ENCODE peak calls at places on chromosomes 12 and 14, in seven cellular contexts. One of them, this sample, is unnamed.

GRCh38 chr12:56668197-56668457 is 20.0 kb downstream of the PTGES3 start:
- DNase-seq in MG63: no peak
- DNase-seq in GM23248: no peak
- DNase-seq in GM23338: no peak
- DNase-seq in heart left ventricle: no peak
- DNase-seq in neural progenitor cell: no peak
- DNase-seq in transverse colon: no peak
- DNase-seq in this sample: no peak

GRCh38 chr12:59603735-59604134 is 7.9 kb downstream of the SLC16A7 start:
- DNase-seq in MG63: no peak
- DNase-seq in GM23248: no peak
- DNase-seq in GM23338: no peak
- DNase-seq in heart left ventricle: no peak
- DNase-seq in neural progenitor cell: no peak
- DNase-seq in transverse colon: no peak
- DNase-seq in this sample: no peak

GRCh38 chr12:102811125-102811737 is 105.8 kb downstream of the PAH start:
- DNase-seq in MG63: no peak
- DNase-seq in GM23248: peak; percentile 23
- DNase-seq in GM23338: peak; percentile 82
- DNase-seq in heart left ventricle: no peak
- DNase-seq in neural progenitor cell: peak; percentile 70
- DNase-seq in transverse colon: no peak
- DNase-seq in this sample: no peak

GRCh38 chr14:66650491-66650911 is 142.6 kb downstream of the GPHN start:
- DNase-seq in MG63: no peak
- DNase-seq in GM23248: no peak
- DNase-seq in GM23338: no peak
- DNase-seq in heart left ventricle: no peak
- DNase-seq in neural progenitor cell: no peak
- DNase-seq in transverse colon: no peak
- DNase-seq in this sample: no peak

GRCh38 chr12:11896530-11896929 is 174.2 kb upstream of the BCL2L14 start:
- DNase-seq in MG63: no peak
- DNase-seq in GM23248: no peak
- DNase-seq in GM23338: no peak
- DNase-seq in heart left ventricle: no peak
- DNase-seq in neural progenitor cell: no peak
- DNase-seq in transverse colon: no peak
- DNase-seq in this sample: no peak

GRCh38 chr12:26255893-26256645 is 60.7 kb downstream of the SSPN start:
- DNase-seq in MG63: no peak
- DNase-seq in GM23248: no peak
- DNase-seq in GM23338: no peak
- DNase-seq in heart left ventricle: no peak
- DNase-seq in neural progenitor cell: no peak
- DNase-seq in transverse colon: no peak
- DNase-seq in this sample: no peak

GRCh38 chr12:27861428-27862167 is 81.6 kb upstream of the MANSC4 start:
- DNase-seq in MG63: no peak
- DNase-seq in GM23248: no peak
- DNase-seq in GM23338: no peak
- DNase-seq in heart left ventricle: no peak
- DNase-seq in neural progenitor cell: no peak
- DNase-seq in transverse colon: peak; percentile 57
- DNase-seq in this sample: no peak

GRCh38 chr14:87615822-87616679 is 376.9 kb downstream of the GALC start:
- DNase-seq in MG63: peak; percentile 5
- DNase-seq in GM23248: peak; percentile 52
- DNase-seq in GM23338: peak; percentile 86
- DNase-seq in heart left ventricle: no peak
- DNase-seq in neural progenitor cell: peak; percentile 80
- DNase-seq in transverse colon: peak; percentile 8
- DNase-seq in this sample: no peak

GRCh38 chr12:121737421-121737820 is 24.9 kb downstream of the TMEM120B start:
- DNase-seq in MG63: no peak
- DNase-seq in GM23248: no peak
- DNase-seq in GM23338: no peak
- DNase-seq in heart left ventricle: no peak
- DNase-seq in neural progenitor cell: no peak
- DNase-seq in transverse colon: no peak
- DNase-seq in this sample: no peak

GRCh38 chr12:121628037-121628436 is 1.7 kb downstream of the ORAI1 start:
- DNase-seq in MG63: peak; percentile 22
- DNase-seq in GM23248: no peak
- DNase-seq in GM23338: no peak
- DNase-seq in heart left ventricle: no peak
- DNase-seq in neural progenitor cell: no peak
- DNase-seq in transverse colon: peak; percentile 55
- DNase-seq in this sample: no peak

GRCh38 chr12:1115471-1116242 is 124.6 kb downstream of the ERC1 start:
- DNase-seq in MG63: peak; percentile 11
- DNase-seq in GM23248: peak; percentile 79
- DNase-seq in GM23338: no peak
- DNase-seq in heart left ventricle: no peak
- DNase-seq in neural progenitor cell: no peak
- DNase-seq in transverse colon: no peak
- DNase-seq in this sample: peak; percentile 80

GRCh38 chr12:128933926-128934325 is 80.6 kb downstream of the GLT1D1 start:
- DNase-seq in MG63: no peak
- DNase-seq in GM23248: no peak
- DNase-seq in GM23338: no peak
- DNase-seq in heart left ventricle: no peak
- DNase-seq in neural progenitor cell: no peak
- DNase-seq in transverse colon: no peak
- DNase-seq in this sample: no peak

DNA sequence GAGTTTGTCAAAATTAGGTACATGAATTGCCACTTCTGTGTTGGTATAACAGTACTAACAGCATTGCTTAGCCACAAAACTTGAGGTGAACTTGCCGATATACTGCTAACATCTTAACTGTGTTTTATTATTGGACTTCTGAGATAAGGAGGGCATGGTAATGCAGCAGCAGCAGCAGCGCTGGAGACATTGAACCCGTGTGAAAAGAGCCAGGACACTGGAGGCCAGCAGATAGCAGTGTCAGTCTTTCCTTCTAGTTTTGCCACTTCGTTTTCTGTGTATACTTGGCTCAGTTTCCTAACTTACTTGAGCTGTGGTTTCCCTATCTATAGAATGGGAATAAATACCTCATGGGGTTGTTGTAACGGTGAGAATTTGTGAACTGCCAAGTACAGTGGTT is 82.8 kb downstream of the KTN1 start:
- DNase-seq in MG63: no peak
- DNase-seq in GM23248: no peak
- DNase-seq in GM23338: no peak
- DNase-seq in heart left ventricle: no peak
- DNase-seq in neural progenitor cell: no peak
- DNase-seq in transverse colon: no peak
- DNase-seq in this sample: no peak
- H3K4me3 ChIP-seq in MG63: no peak overlapping the region
- H3K4me3 ChIP-seq in GM23248: no peak overlapping the region
- H3K4me3 ChIP-seq in GM23338: no peak overlapping the region
- H3K4me3 ChIP-seq in heart left ventricle: no peak overlapping the region
- H3K4me3 ChIP-seq in neural progenitor cell: no peak overlapping the region
- H3K4me3 ChIP-seq in transverse colon: no peak overlapping the region
- H3K4me3 ChIP-seq in this sample: no peak overlapping the region

GRCh38 chr12:64086946-64087345 is 135.2 kb downstream of the KICS2 start:
- DNase-seq in MG63: no peak
- DNase-seq in GM23248: no peak
- DNase-seq in GM23338: no peak
- DNase-seq in heart left ventricle: no peak
- DNase-seq in neural progenitor cell: no peak
- DNase-seq in transverse colon: no peak
- DNase-seq in this sample: no peak

GRCh38 chr12:64085996-64086395 is 136.1 kb downstream of the KICS2 start:
- DNase-seq in MG63: no peak
- DNase-seq in GM23248: peak; percentile 67
- DNase-seq in GM23338: no peak
- DNase-seq in heart left ventricle: no peak
- DNase-seq in neural progenitor cell: no peak
- DNase-seq in transverse colon: no peak
- DNase-seq in this sample: no peak

GRCh38 chr12:64090047-64090446 is 132.0 kb downstream of the KICS2 start:
- DNase-seq in MG63: no peak
- DNase-seq in GM23248: no peak
- DNase-seq in GM23338: no peak
- DNase-seq in heart left ventricle: no peak
- DNase-seq in neural progenitor cell: no peak
- DNase-seq in transverse colon: no peak
- DNase-seq in this sample: no peak

GRCh38 chr12:64091186-64091585 is 130.9 kb downstream of the KICS2 start:
- DNase-seq in MG63: no peak
- DNase-seq in GM23248: no peak
- DNase-seq in GM23338: no peak
- DNase-seq in heart left ventricle: no peak
- DNase-seq in neural progenitor cell: no peak
- DNase-seq in transverse colon: no peak
- DNase-seq in this sample: no peak

DNA sequence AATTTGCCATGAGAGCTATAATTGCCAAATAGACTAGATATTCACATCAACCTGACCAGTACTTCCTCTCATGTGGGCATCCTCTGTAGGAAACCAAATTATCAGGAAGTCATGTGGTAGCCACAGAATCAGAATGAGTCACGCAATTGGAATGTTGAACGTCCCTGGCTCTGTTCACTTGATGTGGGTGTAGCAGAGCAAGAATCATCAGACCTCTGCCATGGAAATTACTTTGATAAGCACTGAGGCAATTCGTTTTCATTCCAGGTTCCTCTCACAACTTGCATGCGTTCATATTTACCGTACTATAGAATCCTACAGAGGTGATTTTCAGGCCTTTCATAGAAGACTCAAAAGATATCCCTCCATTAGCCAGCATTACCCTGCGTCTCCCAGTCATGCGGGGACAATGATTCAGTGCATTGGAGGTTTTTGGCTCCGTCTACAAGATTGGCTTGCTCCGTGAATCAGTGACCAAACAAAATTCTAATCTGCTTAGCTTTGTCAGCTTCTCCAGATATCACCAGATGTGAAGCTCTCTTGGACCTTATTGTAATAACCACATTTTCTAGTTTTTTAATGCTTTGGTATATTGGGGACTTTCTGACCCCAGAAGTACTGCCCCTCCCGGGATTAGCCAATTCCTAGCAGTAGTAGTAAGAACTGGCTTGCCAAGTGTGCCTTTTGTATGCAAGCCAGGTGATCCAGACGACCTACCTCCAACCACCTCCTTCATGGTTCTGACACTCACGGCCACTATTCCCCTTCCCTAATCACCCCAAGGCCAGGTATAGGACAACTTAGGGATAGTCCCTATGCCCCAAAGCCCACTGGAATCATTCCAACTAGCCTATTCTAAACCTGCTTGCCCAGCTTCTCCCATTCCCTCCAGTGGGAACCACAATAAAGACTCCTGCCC is 133.4 kb downstream of the KICS2 start:
- DNase-seq in MG63: peak; percentile 84
- DNase-seq in GM23248: peak; percentile 96
- DNase-seq in GM23338: peak; percentile 75
- DNase-seq in heart left ventricle: no peak
- DNase-seq in neural progenitor cell: no peak
- DNase-seq in transverse colon: peak; percentile 65
- DNase-seq in this sample: peak; percentile 62
- H3K36me3 ChIP-seq in MG63: peaks cover 15% of the 10 kb centered on the region
- H3K36me3 ChIP-seq in GM23248: peaks cover 21% of the 10 kb centered on the region
- H3K36me3 ChIP-seq in GM23338: no peaks in the 10 kb centered on the region
- H3K36me3 ChIP-seq in heart left ventricle: no peaks in the 10 kb centered on the region
- H3K36me3 ChIP-seq in neural progenitor cell: no peaks in the 10 kb centered on the region
- H3K36me3 ChIP-seq in transverse colon: no peaks in the 10 kb centered on the region
- H3K36me3 ChIP-seq in this sample: peaks cover 47% of the 10 kb centered on the region

GRCh38 chr12:77324416-77324762 is 259.0 kb upstream of the E2F7 start:
- DNase-seq in MG63: no peak
- DNase-seq in GM23248: no peak
- DNase-seq in GM23338: no peak
- DNase-seq in heart left ventricle: no peak
- DNase-seq in neural progenitor cell: no peak
- DNase-seq in transverse colon: no peak
- DNase-seq in this sample: no peak
- H3K4me3 ChIP-seq in MG63: peak overlapping the region; percentile 44
- H3K4me3 ChIP-seq in GM23248: peak overlapping the region; percentile 95
- H3K4me3 ChIP-seq in GM23338: peak overlapping the region; percentile 83
- H3K4me3 ChIP-seq in heart left ventricle: peak overlapping the region; percentile 25
- H3K4me3 ChIP-seq in neural progenitor cell: peak overlapping the region; percentile 82
- H3K4me3 ChIP-seq in transverse colon: peak overlapping the region; percentile 54
- H3K4me3 ChIP-seq in this sample: peak overlapping the region; percentile 39

DNA sequence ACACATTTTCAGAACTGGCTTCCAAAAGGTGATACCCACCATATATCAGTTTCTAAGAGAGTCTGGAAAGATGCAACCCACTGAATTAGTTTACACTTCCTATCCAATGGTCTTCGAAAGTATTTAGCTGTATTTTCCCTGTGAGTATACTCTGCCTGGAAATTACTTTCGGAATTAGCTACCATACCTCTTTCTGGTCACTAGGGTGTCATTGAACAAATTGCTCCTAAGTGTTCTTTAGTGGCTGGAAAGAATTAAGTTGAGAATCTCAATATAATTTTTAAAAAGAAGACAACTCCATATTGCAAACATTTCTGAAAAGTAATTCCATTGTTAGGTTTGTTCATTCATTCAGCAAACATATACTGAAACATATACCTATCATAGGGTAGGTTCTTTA is 283.1 kb upstream of the SSTR1 start:
- DNase-seq in MG63: no peak
- DNase-seq in GM23248: no peak
- DNase-seq in GM23338: peak; percentile 33
- DNase-seq in heart left ventricle: no peak
- DNase-seq in neural progenitor cell: no peak
- DNase-seq in transverse colon: no peak
- DNase-seq in this sample: no peak
- H3K36me3 ChIP-seq in MG63: no peaks in the 10 kb centered on the region
- H3K36me3 ChIP-seq in GM23248: no peaks in the 10 kb centered on the region
- H3K36me3 ChIP-seq in GM23338: no peaks in the 10 kb centered on the region
- H3K36me3 ChIP-seq in heart left ventricle: no peaks in the 10 kb centered on the region
- H3K36me3 ChIP-seq in neural progenitor cell: no peaks in the 10 kb centered on the region
- H3K36me3 ChIP-seq in transverse colon: no peaks in the 10 kb centered on the region
- H3K36me3 ChIP-seq in this sample: no peaks in the 10 kb centered on the region

DNA sequence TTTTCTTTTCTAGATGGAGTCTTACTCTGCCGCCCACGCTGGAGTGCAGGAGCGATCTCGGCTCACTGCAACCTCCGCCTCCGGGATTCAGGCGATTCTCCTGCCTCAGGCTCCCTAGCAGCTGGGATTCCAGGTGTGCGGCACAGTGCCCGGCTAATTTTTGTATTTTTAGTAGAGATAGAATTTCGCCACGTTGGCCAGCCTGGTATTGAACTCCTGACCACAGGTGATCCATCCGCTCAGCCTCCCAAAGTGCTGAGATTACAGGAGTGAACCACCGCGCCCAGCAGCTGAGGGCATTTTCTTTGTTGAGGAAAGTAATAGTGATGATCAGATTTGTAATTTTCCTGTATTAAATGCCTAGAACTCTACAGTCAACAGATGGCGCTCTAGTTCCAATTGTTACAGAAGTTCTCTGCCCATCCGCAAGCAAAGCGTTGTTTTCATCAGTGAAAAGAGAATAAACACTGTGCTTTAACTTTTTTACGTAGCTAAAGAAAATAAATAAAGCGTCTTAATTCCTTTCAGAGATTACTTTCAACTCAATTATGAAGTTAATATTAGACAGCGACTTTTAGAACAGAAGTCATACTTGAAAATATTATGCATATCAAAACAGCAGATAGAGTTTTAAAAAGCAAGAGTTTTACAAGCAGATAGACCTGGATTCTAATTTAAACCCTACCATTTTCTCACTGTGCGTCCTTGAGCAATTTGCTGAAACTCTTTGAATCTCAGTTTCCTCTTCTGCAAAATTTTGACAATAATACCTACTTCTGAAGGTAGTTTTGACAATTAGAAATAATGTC is 335.1 kb downstream of the DUSP6 start:
- DNase-seq in MG63: peak; percentile 28
- DNase-seq in GM23248: peak; percentile 83
- DNase-seq in GM23338: peak; percentile 88
- DNase-seq in heart left ventricle: no peak
- DNase-seq in neural progenitor cell: peak; percentile 83
- DNase-seq in transverse colon: no peak
- DNase-seq in this sample: peak; percentile 42
- H3K4me3 ChIP-seq in MG63: peak overlapping the region; percentile 29
- H3K4me3 ChIP-seq in GM23248: peak overlapping the region; percentile 54
- H3K4me3 ChIP-seq in GM23338: peak overlapping the region; percentile 26
- H3K4me3 ChIP-seq in heart left ventricle: no peak overlapping the region
- H3K4me3 ChIP-seq in neural progenitor cell: peak overlapping the region; percentile 34
- H3K4me3 ChIP-seq in transverse colon: no peak overlapping the region
- H3K4me3 ChIP-seq in this sample: peak overlapping the region; percentile 11

This sample was measured in RWPE2.